ENCODE peak calls at places on chromosomes 5 and 9, in six cellular contexts. U is ovary; I is breast epithelium; A is CD4-positive, CD25-positive, alpha-beta regulatory T cell; F is heart right ventricle; N is pancreas. J is an unnamed sample.

GRCh38 chr5:7078901-7079300 is 317.0 kb upstream of the ADCY2 start:
- DNase-seq in F (no peak), A (peak; percentile 0), N (no peak), I (no peak), U (no peak), J (peak; percentile 18)

GRCh38 chr5:78597858-78598415 is 50.6 kb downstream of the LHFPL2 start:
- DNase-seq in F (no peak), U (no peak), N (no peak), A (no peak), I (no peak), J (no peak)

GRCh38 chr9:136438909-136439549 is 616 bp downstream of the INPP5E start:
- DNase-seq in F (peak; percentile 33), A (peak; percentile 68), U (no peak), N (peak; percentile 73), I (no peak), J (peak; percentile 64)

GRCh38 chr9:95452176-95452575 is 64.6 kb downstream of the PTCH1 start:
- DNase-seq in N (no peak), F (no peak), I (no peak), U (no peak), A (no peak), J (no peak)

GRCh38 chr5:176794509-176794908 is 15.8 kb upstream of the UNC5A start:
- DNase-seq in F (no peak), A (no peak), N (no peak), U (no peak), I (no peak), J (no peak)

GRCh38 chr5:10481241-10481932 is 39.7 kb downstream of the ROPN1L start:
- DNase-seq in A (no peak), I (no peak), N (no peak), F (no peak), U (no peak), J (no peak)

GRCh38 chr5:132254321-132254977 is 3.0 kb upstream of the PDLIM4 start:
- DNase-seq in F (peak; percentile 76), I (peak; percentile 73), U (no peak), A (no peak), N (no peak), J (no peak)

GRCh38 chr9:91486699-91487497 is 63.3 kb upstream of the NFIL3 start:
- DNase-seq in I (no peak), A (no peak), U (no peak), N (no peak), F (peak; percentile 37), J (peak; percentile 15)

GRCh38 chr5:73766902-73767301 is 140.9 kb downstream of the ARHGEF28 start:
- DNase-seq in U (no peak), N (no peak), F (no peak), A (no peak), I (no peak), J (no peak)

GRCh38 chr5:179326176-179326997 is 18.9 kb downstream of the ADAMTS2 start:
- DNase-seq in N (peak; percentile 43), A (no peak), U (peak; percentile 82), F (peak; percentile 59), I (no peak), J (no peak)

GRCh38 chr5:132777209-132778069 is at the start of gene SEPTIN8:
- DNase-seq in N (peak; percentile 83), I (no peak), F (peak; percentile 67), U (peak; percentile 68), A (peak; percentile 16), J (peak; percentile 54)

GRCh38 chr5:169503899-169504298 is 79.7 kb upstream of the SPDL1 start:
- DNase-seq in U (no peak), I (no peak), A (no peak), F (no peak), N (no peak), J (no peak)

GRCh38 chr5:173410459-173411233 is 82.4 kb upstream of the STC2 start:
- DNase-seq in U (no peak), N (no peak), I (no peak), F (no peak), A (no peak), J (no peak)

GRCh38 chr9:318646-319045 is 104.0 kb downstream of the DOCK8 start:
- DNase-seq in F (no peak), I (no peak), U (no peak), A (no peak), N (no peak), J (peak; percentile 27)

GRCh38 chr5:55714339-55714738 is 2.2 kb upstream of the SLC38A9 start:
- DNase-seq in F (no peak), I (no peak), N (no peak), U (no peak), A (no peak), J (no peak)

GRCh38 chr5:74570250-74570649 is 70.3 kb downstream of the ENC1 start:
- DNase-seq in N (no peak), U (no peak), I (no peak), F (no peak), A (no peak), J (no peak)

GRCh38 chr9:126985870-126986498 is 71.4 kb downstream of the RALGPS1 start:
- DNase-seq in U (no peak), N (no peak), I (no peak), A (peak; percentile 97), F (peak; percentile 64), J (peak; percentile 90)

GRCh38 chr5:32083981-32084430 is 90.1 kb downstream of the GOLPH3 start:
- DNase-seq in U (no peak), A (no peak), F (no peak), I (no peak), N (no peak), J (no peak)

GRCh38 chr9:6506571-6506970 is 93.6 kb downstream of the UHRF2 start:
- DNase-seq in U (no peak), I (no peak), F (no peak), N (no peak), A (no peak), J (no peak)

GRCh38 chr9:128633601-128634000 is 23.0 kb downstream of the DYNC2I2 start:
- DNase-seq in A (no peak), I (no peak), F (no peak), U (no peak), N (no peak), J (no peak)
- H3K27ac ChIP-seq in A (no peak overlapping the region), I (peak overlapping the region; percentile 97), F (no peak overlapping the region), U (no peak overlapping the region), N (no peak overlapping the region), J (no peak overlapping the region)

GRCh38 chr5:17831279-17831678 is 197.0 kb downstream of the TAF11L14 start:
- DNase-seq in A (no peak), N (no peak), F (no peak), I (no peak), U (no peak), J (no peak)
- H3K9me3 ChIP-seq in A (no peaks in the 10 kb centered on the region), N (no peaks in the 10 kb centered on the region), F (no peaks in the 10 kb centered on the region), I (no peaks in the 10 kb centered on the region), U (no peaks in the 10 kb centered on the region), J (no peaks in the 10 kb centered on the region)

GRCh38 chr9:124005372-124005771 is 6.2 kb upstream of the LHX2 start:
- DNase-seq in N (peak; percentile 0), U (no peak), I (no peak), F (no peak), A (no peak), J (no peak)

GRCh38 chr9:124004608-124005007 is 7.0 kb upstream of the LHX2 start:
- DNase-seq in U (no peak), F (no peak), N (no peak), A (no peak), I (no peak), J (no peak)

GRCh38 chr9:124001445-124001799 is 10.1 kb upstream of the LHX2 start:
- DNase-seq in F (no peak), A (no peak), U (no peak), N (no peak), I (no peak), J (no peak)

GRCh38 chr9:124001865-124002525 is 9.6 kb upstream of the LHX2 start:
- DNase-seq in U (no peak), N (no peak), A (no peak), F (no peak), I (no peak), J (no peak)

DNA sequence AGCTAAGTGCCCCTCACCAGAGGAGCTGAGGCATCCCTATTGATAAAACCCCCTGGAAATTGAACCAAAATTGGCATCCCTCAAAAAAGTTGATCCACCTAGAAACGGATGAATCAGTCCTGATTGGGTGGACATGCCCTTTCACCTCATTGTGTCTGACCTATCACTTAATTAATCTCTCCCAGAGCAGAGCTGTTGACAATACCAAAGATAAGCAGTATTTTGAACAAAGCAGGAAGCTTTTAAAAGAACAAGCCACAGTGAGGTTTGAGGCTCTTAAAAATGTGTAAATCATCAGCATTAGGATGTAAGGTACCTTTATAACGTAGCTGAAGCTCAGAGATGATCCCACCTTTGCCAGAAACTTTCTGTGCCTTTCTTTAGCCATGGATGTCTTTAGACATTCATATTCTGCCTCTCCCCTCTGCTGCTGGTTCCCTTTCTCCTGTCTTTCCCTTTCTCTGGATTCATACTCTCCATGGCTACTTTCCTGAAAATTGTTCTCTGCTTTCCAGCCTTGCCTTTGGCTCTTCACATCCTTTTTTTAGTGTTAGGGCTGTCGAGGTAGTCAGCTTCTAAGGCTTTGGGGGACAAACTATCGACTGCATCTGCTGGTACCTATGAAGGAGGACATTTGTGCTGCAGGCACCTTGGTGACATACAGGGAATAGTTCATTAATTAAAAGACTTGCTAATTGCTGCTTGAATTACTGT is 7.8 kb upstream of the LHX2 start:
- DNase-seq in F (no peak), A (no peak), I (no peak), U (no peak), N (no peak), J (no peak)
- H3K4me1 ChIP-seq in F (peaks cover 12% of the 10 kb centered on the region), A (peaks cover 15% of the 10 kb centered on the region), I (no peaks in the 10 kb centered on the region), U (no peaks in the 10 kb centered on the region), N (no peaks in the 10 kb centered on the region), J (peaks cover under 1% of the 10 kb centered on the region)

GRCh38 chr5:14155075-14155474 is 11.9 kb downstream of the TRIO start:
- DNase-seq in F (no peak), A (no peak), N (no peak), I (no peak), U (no peak), J (no peak)
- H3K27ac ChIP-seq in F (peak overlapping the region; percentile 77), A (no peak overlapping the region), N (no peak overlapping the region), I (peak overlapping the region; percentile 81), U (no peak overlapping the region), J (no peak overlapping the region)

J was measured in SJCRH30.